ENCODE peak calls at places on chromosomes 13 and 19, in five cellular contexts. E is stomach, W is upper lobe of left lung, Y is sigmoid colon, Z is breast epithelium. S is an unnamed sample.

GRCh38 chr19:18208098-18208951 is 4.5 kb upstream of the RAB3A start:
- DNase-seq in Z (no peak), W (peak; percentile 92), Y (peak; percentile 84), E (no peak), S (no peak)

GRCh38 chr13:53151692-53152421 is 123.2 kb downstream of the OLFM4 start:
- DNase-seq in W (no peak), E (peak; percentile 51), Z (no peak), Y (no peak), S (peak; percentile 11)

GRCh38 chr19:6610934-6611370 is 20.0 kb upstream of the CD70 start:
- DNase-seq in Y (no peak), W (no peak), E (no peak), Z (no peak), S (no peak)

GRCh38 chr19:8468761-8469458 is 24.1 kb downstream of the HNRNPM start:
- DNase-seq in Z (no peak), Y (no peak), W (no peak), E (no peak), S (no peak)

GRCh38 chr13:77325371-77325941 is 1.4 kb downstream of the MYCBP2 start:
- DNase-seq in Y (no peak), E (no peak), W (no peak), Z (no peak), S (no peak)

GRCh38 chr19:41882568-41883462 is at the start of gene ARHGEF1:
- DNase-seq in E (peak; percentile 62), Z (no peak), Y (peak; percentile 76), W (peak; percentile 95), S (no peak)

GRCh38 chr19:43675269-43675879 is 5.4 kb upstream of the PLAUR start:
- DNase-seq in Y (no peak), W (no peak), Z (peak; percentile 74), E (peak; percentile 84), S (peak; percentile 71)

GRCh38 chr19:42370068-42370520 is 20.0 kb downstream of the CNFN start:
- DNase-seq in Y (no peak), E (no peak), W (no peak), Z (no peak), S (no peak)

GRCh38 chr13:49343255-49343654 is 95.5 kb downstream of the CDADC1 start:
- DNase-seq in Y (no peak), W (no peak), Z (no peak), E (no peak), S (no peak)

GRCh38 chr19:53771133-53771532 is 53.0 kb downstream of the NLRP12 start:
- DNase-seq in W (no peak), E (no peak), Z (no peak), Y (no peak), S (peak; percentile 36)

GRCh38 chr13:39779337-39780270 is 124.1 kb downstream of the COG6 start:
- DNase-seq in E (no peak), W (no peak), Z (no peak), Y (no peak), S (no peak)

GRCh38 chr19:8697671-8698432 is 743 bp downstream of the ACTL9 start:
- DNase-seq in Z (no peak), E (no peak), Y (no peak), W (peak; percentile 73), S (no peak)

GRCh38 chr13:106819413-106820180 is 251.7 kb upstream of the ARGLU1 start:
- DNase-seq in W (no peak), Y (no peak), E (no peak), Z (no peak), S (no peak)

GRCh38 chr19:56105090-56105701 is 15.9 kb downstream of the ZNF787 start:
- DNase-seq in Y (peak; percentile 95), Z (peak; percentile 89), E (peak; percentile 87), W (peak; percentile 87), S (peak; percentile 93)

GRCh38 chr13:21079761-21080730 is 18.7 kb upstream of the LATS2 start:
- DNase-seq in Z (no peak), W (no peak), Y (no peak), E (no peak), S (no peak)

GRCh38 chr19:4197625-4198466 is 15.4 kb downstream of the ANKRD24 start:
- DNase-seq in W (peak; percentile 84), Z (no peak), Y (no peak), E (no peak), S (no peak)

GRCh38 chr13:36029171-36029570 is 102.0 kb downstream of the DCLK1 start:
- DNase-seq in E (no peak), Z (no peak), Y (no peak), W (no peak), S (no peak)

GRCh38 chr13:98284677-98285076 is 107.6 kb upstream of the RNF113B start:
- DNase-seq in Z (no peak), E (no peak), W (no peak), Y (no peak), S (no peak)

GRCh38 chr13:20124303-20124702 is 36.5 kb downstream of the GJA3 start:
- DNase-seq in E (no peak), Z (no peak), Y (no peak), W (no peak), S (no peak)

GRCh38 chr13:98658131-98658530 is 81.2 kb upstream of the STK24 start:
- DNase-seq in Z (no peak), W (no peak), Y (no peak), E (no peak), S (no peak)

GRCh38 chr19:40610396-40611064 is 9.4 kb downstream of the LTBP4 start:
- DNase-seq in Y (peak; percentile 83), W (peak; percentile 93), Z (peak; percentile 70), E (peak; percentile 77), S (no peak)

GRCh38 chr13:30831515-30831914 is 74.6 kb upstream of the MEDAG start:
- DNase-seq in Z (no peak), W (no peak), E (no peak), Y (no peak), S (no peak)

GRCh38 chr19:21568816-21569496 is 63.6 kb downstream of the ZNF429 start:
- DNase-seq in E (peak; percentile 83), Z (peak; percentile 94), W (no peak), Y (peak; percentile 94), S (peak; percentile 74)

GRCh38 chr19:58546131-58546530 is 2.3 kb downstream of the TRIM28 start:
- DNase-seq in E (no peak), W (no peak), Z (no peak), Y (no peak), S (no peak)
- TF ChIP-seq POLR2AphosphoS5 in E (no peak), W (no peak), Z (no peak), Y (no peak), S (no peak)

GRCh38 chr13:43785681-43786471 is 896 bp downstream of the ENOX1 start:
- DNase-seq in Z (peak; percentile 30), E (peak; percentile 70), W (peak; percentile 89), Y (peak; percentile 96), S (peak; percentile 85)
- TF ChIP-seq POLR2AphosphoS5 in Z (no peak), E (no peak), W (no peak), Y (peak; percentile 57), S (peak; percentile 55)

GRCh38 chr19:47509973-47510372 is 4.9 kb downstream of the NAPA start:
- DNase-seq in W (no peak), Y (peak; percentile 84), E (peak; percentile 67), Z (peak; percentile 74), S (peak; percentile 90)
- TF ChIP-seq POLR2AphosphoS5 in W (no peak), Y (peak; percentile 41), E (no peak), Z (no peak), S (peak; percentile 78)

GRCh38 chr13:47092202-47092601 is 195.3 kb upstream of the HTR2A start:
- DNase-seq in E (no peak), W (no peak), Y (no peak), Z (no peak), S (no peak)
- TF ChIP-seq POLR2AphosphoS5 in E (no peak), W (no peak), Y (peak; percentile 30), Z (no peak), S (no peak)

GRCh38 chr19:47703301-47703700 is 9.9 kb upstream of the EHD2 start:
- DNase-seq in Z (no peak), E (no peak), W (no peak), Y (no peak), S (no peak)

GRCh38 chr19:47700934-47701716 is 12.1 kb upstream of the EHD2 start:
- DNase-seq in Y (no peak), Z (no peak), W (peak; percentile 75), E (no peak), S (no peak)

GRCh38 chr19:47704024-47704423 is 9.2 kb upstream of the EHD2 start:
- DNase-seq in Z (no peak), Y (no peak), W (no peak), E (no peak), S (no peak)

GRCh38 chr19:47701717-47702552 is 11.3 kb upstream of the EHD2 start:
- DNase-seq in Y (no peak), E (no peak), W (peak; percentile 81), Z (no peak), S (no peak)

DNA sequence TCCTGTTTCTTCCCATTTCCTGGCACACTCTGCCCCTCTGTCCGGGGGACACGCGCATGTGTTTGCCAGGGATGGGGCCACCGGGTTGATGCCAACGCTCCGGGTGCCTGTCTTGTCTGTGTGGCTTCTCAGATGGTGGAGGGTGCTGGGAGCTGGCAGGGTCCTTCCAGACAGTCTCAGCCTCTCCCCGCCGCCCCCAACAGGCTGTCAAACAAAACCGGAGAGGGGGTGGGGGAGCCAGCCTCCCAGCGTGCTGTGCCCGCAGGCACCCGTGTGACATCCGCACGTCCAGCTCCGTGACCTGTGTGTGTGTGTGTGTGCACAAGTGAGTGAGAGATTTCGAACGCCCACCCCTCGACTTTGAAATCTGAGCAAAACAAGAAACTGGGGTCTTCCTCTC is 10.6 kb upstream of the EHD2 start:
- DNase-seq in E (no peak), Y (no peak), W (no peak), Z (no peak), S (no peak)
- TF ChIP-seq POLR2AphosphoS5 in E (no peak), Y (no peak), W (no peak), Z (no peak), S (no peak)

GRCh38 chr19:19599190-19599535 is 19.3 kb downstream of the PBX4 start:
- DNase-seq in Y (no peak), Z (no peak), E (no peak), W (no peak), S (no peak)

GRCh38 chr19:19602713-19603320 is 15.7 kb downstream of the PBX4 start:
- DNase-seq in Y (no peak), Z (no peak), E (no peak), W (no peak), S (no peak)

GRCh38 chr19:19606021-19606420 is 12.5 kb downstream of the PBX4 start:
- DNase-seq in E (peak; percentile 55), Y (no peak), Z (no peak), W (no peak), S (no peak)

GRCh38 chr19:19600793-19601346 is 17.6 kb downstream of the PBX4 start:
- DNase-seq in Z (no peak), Y (no peak), W (no peak), E (no peak), S (no peak)

GRCh38 chr19:19602136-19602712 is 16.3 kb downstream of the PBX4 start:
- DNase-seq in Z (no peak), E (no peak), Y (no peak), W (no peak), S (no peak)
- TF ChIP-seq POLR2AphosphoS5 in Z (no peak), E (no peak), Y (no peak), W (no peak), S (no peak)

GRCh38 chr19:1125601-1126533 is 22.1 kb downstream of the GPX4 start:
- DNase-seq in W (peak; percentile 57), Z (no peak), E (no peak), Y (no peak), S (no peak)
- TF ChIP-seq POLR2AphosphoS5 in W (no peak), Z (no peak), E (no peak), Y (no peak), S (no peak)